ENCODE peak calls at places on chromosome 12, in eight cellular contexts. One of them, this sample, is unnamed. For H3K4me1, the result is how much of the 10 kb centered on the place peaks cover.

GRCh38 chr12:31618228-31619025 is 27.5 kb upstream of the DENND5B start:
- DNase-seq in heart left ventricle: no peak
- DNase-seq in neural progenitor cell: no peak
- DNase-seq in tibial nerve: no peak
- DNase-seq in colonic mucosa: no peak
- DNase-seq in psoas muscle: no peak
- DNase-seq in breast epithelium: no peak
- DNase-seq in GM12878: no peak
- DNase-seq in this sample: no peak

GRCh38 chr12:19382111-19382526 is 57.2 kb upstream of the AEBP2 start:
- DNase-seq in heart left ventricle: no peak
- DNase-seq in neural progenitor cell: peak
- DNase-seq in tibial nerve: no peak
- DNase-seq in colonic mucosa: no peak
- DNase-seq in psoas muscle: no peak
- DNase-seq in breast epithelium: no peak
- DNase-seq in GM12878: peak
- DNase-seq in this sample: no peak

GRCh38 chr12:118290130-118290529 is 82.6 kb downstream of the TAOK3 start:
- DNase-seq in heart left ventricle: no peak
- DNase-seq in neural progenitor cell: no peak
- DNase-seq in tibial nerve: no peak
- DNase-seq in colonic mucosa: no peak
- DNase-seq in psoas muscle: no peak
- DNase-seq in breast epithelium: no peak
- DNase-seq in GM12878: no peak
- DNase-seq in this sample: no peak

GRCh38 chr12:100391856-100392255 is 35.0 kb downstream of the SLC17A8 start:
- DNase-seq in heart left ventricle: no peak
- DNase-seq in neural progenitor cell: no peak
- DNase-seq in tibial nerve: no peak
- DNase-seq in colonic mucosa: peak
- DNase-seq in psoas muscle: no peak
- DNase-seq in breast epithelium: no peak
- DNase-seq in GM12878: no peak
- DNase-seq in this sample: no peak

GRCh38 chr12:58995964-58996363 is 75.7 kb upstream of the LRIG3 start:
- DNase-seq in heart left ventricle: no peak
- DNase-seq in neural progenitor cell: no peak
- DNase-seq in tibial nerve: no peak
- DNase-seq in colonic mucosa: no peak
- DNase-seq in psoas muscle: no peak
- DNase-seq in breast epithelium: no peak
- DNase-seq in GM12878: no peak
- DNase-seq in this sample: no peak

GRCh38 chr12:91155990-91156389 is 26.6 kb downstream of the DCN start:
- DNase-seq in heart left ventricle: no peak
- DNase-seq in neural progenitor cell: no peak
- DNase-seq in tibial nerve: no peak
- DNase-seq in colonic mucosa: no peak
- DNase-seq in psoas muscle: no peak
- DNase-seq in breast epithelium: no peak
- DNase-seq in GM12878: no peak
- DNase-seq in this sample: no peak

GRCh38 chr12:106300761-106301160 is 1.8 kb upstream of the TCP11L2 start:
- DNase-seq in heart left ventricle: no peak
- DNase-seq in neural progenitor cell: no peak
- DNase-seq in tibial nerve: no peak
- DNase-seq in colonic mucosa: no peak
- DNase-seq in psoas muscle: no peak
- DNase-seq in breast epithelium: no peak
- DNase-seq in GM12878: no peak
- DNase-seq in this sample: no peak

GRCh38 chr12:80861636-80862378 is 75.9 kb downstream of the LIN7A start:
- DNase-seq in heart left ventricle: no peak
- DNase-seq in neural progenitor cell: no peak
- DNase-seq in tibial nerve: no peak
- DNase-seq in colonic mucosa: no peak
- DNase-seq in psoas muscle: no peak
- DNase-seq in breast epithelium: no peak
- DNase-seq in GM12878: no peak
- DNase-seq in this sample: no peak

GRCh38 chr12:44972746-44973421 is 78.0 kb downstream of the DBX2 start:
- DNase-seq in heart left ventricle: no peak
- DNase-seq in neural progenitor cell: peak
- DNase-seq in tibial nerve: no peak
- DNase-seq in colonic mucosa: no peak
- DNase-seq in psoas muscle: no peak
- DNase-seq in breast epithelium: no peak
- DNase-seq in GM12878: no peak
- DNase-seq in this sample: no peak

GRCh38 chr12:124875803-124876132 is 12.1 kb upstream of the SCARB1 start:
- DNase-seq in heart left ventricle: no peak
- DNase-seq in neural progenitor cell: no peak
- DNase-seq in tibial nerve: no peak
- DNase-seq in colonic mucosa: peak
- DNase-seq in psoas muscle: no peak
- DNase-seq in breast epithelium: no peak
- DNase-seq in GM12878: no peak
- DNase-seq in this sample: no peak

GRCh38 chr12:91225316-91225715 is 42.7 kb upstream of the DCN start:
- DNase-seq in heart left ventricle: no peak
- DNase-seq in neural progenitor cell: no peak
- DNase-seq in tibial nerve: no peak
- DNase-seq in colonic mucosa: no peak
- DNase-seq in psoas muscle: no peak
- DNase-seq in breast epithelium: no peak
- DNase-seq in GM12878: no peak
- DNase-seq in this sample: no peak

GRCh38 chr12:51721281-51721940 is 127.1 kb downstream of the FIGNL2 start:
- DNase-seq in heart left ventricle: peak
- DNase-seq in neural progenitor cell: peak
- DNase-seq in tibial nerve: no peak
- DNase-seq in colonic mucosa: no peak
- DNase-seq in psoas muscle: peak
- DNase-seq in breast epithelium: no peak
- DNase-seq in GM12878: no peak
- DNase-seq in this sample: no peak

GRCh38 chr12:79407671-79408622 is 282.8 kb downstream of the PAWR start:
- DNase-seq in heart left ventricle: peak
- DNase-seq in neural progenitor cell: peak
- DNase-seq in tibial nerve: no peak
- DNase-seq in colonic mucosa: peak
- DNase-seq in psoas muscle: no peak
- DNase-seq in breast epithelium: no peak
- DNase-seq in GM12878: peak
- DNase-seq in this sample: peak

GRCh38 chr12:64160718-64161060 is 61.4 kb downstream of the KICS2 start:
- DNase-seq in heart left ventricle: no peak
- DNase-seq in neural progenitor cell: no peak
- DNase-seq in tibial nerve: no peak
- DNase-seq in colonic mucosa: no peak
- DNase-seq in psoas muscle: no peak
- DNase-seq in breast epithelium: no peak
- DNase-seq in GM12878: no peak
- DNase-seq in this sample: no peak

GRCh38 chr12:71465794-71466193 is 26.2 kb downstream of the LGR5 start:
- DNase-seq in heart left ventricle: no peak
- DNase-seq in neural progenitor cell: no peak
- DNase-seq in tibial nerve: no peak
- DNase-seq in colonic mucosa: no peak
- DNase-seq in psoas muscle: no peak
- DNase-seq in breast epithelium: no peak
- DNase-seq in GM12878: no peak
- DNase-seq in this sample: no peak

GRCh38 chr12:53327435-53328042 is 6.1 kb upstream of the AAAS start:
- DNase-seq in heart left ventricle: no peak
- DNase-seq in neural progenitor cell: no peak
- DNase-seq in tibial nerve: no peak
- DNase-seq in colonic mucosa: no peak
- DNase-seq in psoas muscle: peak
- DNase-seq in breast epithelium: no peak
- DNase-seq in GM12878: no peak
- DNase-seq in this sample: peak

GRCh38 chr12:110543252-110543959 is 39.7 kb downstream of the PPTC7 start:
- DNase-seq in heart left ventricle: peak
- DNase-seq in neural progenitor cell: no peak
- DNase-seq in tibial nerve: peak
- DNase-seq in colonic mucosa: peak
- DNase-seq in psoas muscle: peak
- DNase-seq in breast epithelium: peak
- DNase-seq in GM12878: peak
- DNase-seq in this sample: peak

GRCh38 chr12:55728185-55728931 is 451 bp downstream of the CD63 start:
- DNase-seq in heart left ventricle: peak
- DNase-seq in neural progenitor cell: peak
- DNase-seq in tibial nerve: peak
- DNase-seq in colonic mucosa: peak
- DNase-seq in psoas muscle: peak
- DNase-seq in breast epithelium: peak
- DNase-seq in GM12878: no peak
- DNase-seq in this sample: peak

DNA sequence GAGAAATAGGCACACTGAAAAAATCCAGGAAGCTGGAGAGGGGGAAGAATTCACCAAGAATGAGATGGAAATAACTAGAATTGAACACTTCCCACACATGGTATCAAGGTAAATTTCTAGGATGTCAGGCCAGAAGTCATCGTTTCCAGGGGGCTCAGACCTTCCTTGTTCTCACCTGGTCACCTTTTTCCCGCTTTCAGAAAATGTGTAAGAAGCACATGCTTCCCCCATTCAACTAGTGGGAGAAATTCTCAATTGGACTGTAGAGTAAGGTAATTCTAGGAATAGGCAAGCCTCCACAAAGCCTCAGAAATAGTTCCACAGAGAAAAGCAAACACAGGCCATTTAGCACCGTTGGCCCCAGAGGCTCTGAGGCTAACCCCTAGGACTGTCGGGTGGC is 2.8 kb upstream of the PTMS start:
- DNase-seq in heart left ventricle: no peak
- DNase-seq in neural progenitor cell: no peak
- DNase-seq in tibial nerve: no peak
- DNase-seq in colonic mucosa: no peak
- DNase-seq in psoas muscle: no peak
- DNase-seq in breast epithelium: no peak
- DNase-seq in GM12878: no peak
- DNase-seq in this sample: no peak
- H3K4me3 ChIP-seq in heart left ventricle: no peak
- H3K4me3 ChIP-seq in neural progenitor cell: no peak
- H3K4me3 ChIP-seq in tibial nerve: peak
- H3K4me3 ChIP-seq in colonic mucosa: no peak
- H3K4me3 ChIP-seq in psoas muscle: peak
- H3K4me3 ChIP-seq in breast epithelium: peak
- H3K4me3 ChIP-seq in GM12878: no peak
- H3K4me3 ChIP-seq in this sample: no peak

GRCh38 chr12:10190558-10191388 is 11.9 kb downstream of the TMEM52B start:
- DNase-seq in heart left ventricle: peak
- DNase-seq in neural progenitor cell: peak
- DNase-seq in tibial nerve: no peak
- DNase-seq in colonic mucosa: peak
- DNase-seq in psoas muscle: peak
- DNase-seq in breast epithelium: no peak
- DNase-seq in GM12878: no peak
- DNase-seq in this sample: peak
- TF ChIP-seq CTCF in heart left ventricle: peak
- TF ChIP-seq CTCF in neural progenitor cell: peak
- TF ChIP-seq CTCF in tibial nerve: peak
- TF ChIP-seq CTCF in colonic mucosa: peak
- TF ChIP-seq CTCF in psoas muscle: peak
- TF ChIP-seq CTCF in breast epithelium: peak
- TF ChIP-seq CTCF in GM12878: peak
- TF ChIP-seq CTCF in this sample: peak

GRCh38 chr12:50507474-50507838 is 2.7 kb downstream of the DIP2B start:
- DNase-seq in heart left ventricle: no peak
- DNase-seq in neural progenitor cell: no peak
- DNase-seq in tibial nerve: no peak
- DNase-seq in colonic mucosa: no peak
- DNase-seq in psoas muscle: no peak
- DNase-seq in breast epithelium: no peak
- DNase-seq in GM12878: no peak
- DNase-seq in this sample: no peak

GRCh38 chr12:50509009-50509663 is 4.4 kb downstream of the DIP2B start:
- DNase-seq in heart left ventricle: no peak
- DNase-seq in neural progenitor cell: no peak
- DNase-seq in tibial nerve: no peak
- DNase-seq in colonic mucosa: no peak
- DNase-seq in psoas muscle: no peak
- DNase-seq in breast epithelium: no peak
- DNase-seq in GM12878: no peak
- DNase-seq in this sample: no peak

GRCh38 chr12:50506753-50507473 is 2.1 kb downstream of the DIP2B start:
- DNase-seq in heart left ventricle: no peak
- DNase-seq in neural progenitor cell: no peak
- DNase-seq in tibial nerve: no peak
- DNase-seq in colonic mucosa: no peak
- DNase-seq in psoas muscle: no peak
- DNase-seq in breast epithelium: no peak
- DNase-seq in GM12878: no peak
- DNase-seq in this sample: no peak

GRCh38 chr12:50507930-50508329 is 3.1 kb downstream of the DIP2B start:
- DNase-seq in heart left ventricle: no peak
- DNase-seq in neural progenitor cell: no peak
- DNase-seq in tibial nerve: no peak
- DNase-seq in colonic mucosa: no peak
- DNase-seq in psoas muscle: no peak
- DNase-seq in breast epithelium: no peak
- DNase-seq in GM12878: no peak
- DNase-seq in this sample: no peak

GRCh38 chr12:50508420-50508819 is 3.6 kb downstream of the DIP2B start:
- DNase-seq in heart left ventricle: no peak
- DNase-seq in neural progenitor cell: no peak
- DNase-seq in tibial nerve: no peak
- DNase-seq in colonic mucosa: no peak
- DNase-seq in psoas muscle: no peak
- DNase-seq in breast epithelium: no peak
- DNase-seq in GM12878: no peak
- DNase-seq in this sample: no peak
- H3K4me1 ChIP-seq in heart left ventricle: half or more
- H3K4me1 ChIP-seq in neural progenitor cell: under half
- H3K4me1 ChIP-seq in tibial nerve: half or more
- H3K4me1 ChIP-seq in colonic mucosa: under half
- H3K4me1 ChIP-seq in psoas muscle: under half
- H3K4me1 ChIP-seq in breast epithelium: under half
- H3K4me1 ChIP-seq in GM12878: under half
- H3K4me1 ChIP-seq in this sample: under half

DNA sequence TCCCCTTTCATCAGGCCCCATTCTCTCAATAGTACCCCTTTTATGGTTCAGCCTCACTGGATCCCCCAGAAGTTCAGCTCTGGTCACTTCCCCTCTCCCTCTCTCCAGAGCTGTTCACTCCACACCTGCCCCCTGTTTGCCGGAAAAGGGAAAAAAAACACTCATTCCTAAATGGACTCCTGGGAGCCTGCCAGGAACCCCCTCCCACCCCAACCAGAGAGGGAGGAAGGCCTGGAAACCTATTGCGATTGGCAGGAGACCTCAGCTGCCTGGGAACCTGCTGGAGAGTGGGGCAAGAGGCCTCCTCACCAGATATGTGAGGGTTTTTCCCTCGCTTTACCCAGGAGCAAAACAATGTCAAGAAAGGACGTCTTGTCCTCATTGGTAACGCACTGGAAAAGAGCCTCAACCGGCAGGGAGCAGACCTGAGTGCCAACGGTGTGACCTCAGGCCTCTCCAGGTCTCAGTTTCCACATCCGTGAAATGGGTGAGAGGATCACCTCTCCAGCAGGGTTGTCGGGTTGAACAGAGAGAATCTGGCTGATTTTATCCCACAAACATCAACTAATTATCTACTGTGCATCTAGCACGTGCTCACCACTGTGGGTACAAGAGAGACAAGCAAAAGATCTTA is 4.6 kb downstream of the DTX1 start:
- DNase-seq in heart left ventricle: no peak
- DNase-seq in neural progenitor cell: no peak
- DNase-seq in tibial nerve: no peak
- DNase-seq in colonic mucosa: no peak
- DNase-seq in psoas muscle: peak
- DNase-seq in breast epithelium: no peak
- DNase-seq in GM12878: no peak
- DNase-seq in this sample: no peak
- H3K4me3 ChIP-seq in heart left ventricle: no peak
- H3K4me3 ChIP-seq in neural progenitor cell: no peak
- H3K4me3 ChIP-seq in tibial nerve: no peak
- H3K4me3 ChIP-seq in colonic mucosa: no peak
- H3K4me3 ChIP-seq in psoas muscle: no peak
- H3K4me3 ChIP-seq in breast epithelium: no peak
- H3K4me3 ChIP-seq in GM12878: no peak
- H3K4me3 ChIP-seq in this sample: no peak

This sample was measured in mucosa of descending colon.